ENCODE peak calls at places on chromosomes 6 and 20, in seven cellular contexts. O is A549, C is cardiac muscle cell, F is pancreas, H is body of pancreas, K is left ventricle myocardium inferior, L is DND-41. D is an unnamed sample.

GRCh38 chr6:163001341-163001740 is 273.6 kb downstream of the PACRG start:
- DNase-seq in C (peak; percentile 6), F (no peak), O (no peak), K (no peak), H (no peak), L (no peak), D (peak; percentile 6)

GRCh38 chr20:48761023-48761785 is 66.6 kb downstream of the PREX1 start:
- DNase-seq in O (no peak), K (peak; percentile 39), F (no peak), C (no peak), L (peak; percentile 87), H (no peak), D (no peak)

GRCh38 chr6:149963212-149963461 is 606 bp upstream of the ULBP1 start:
- DNase-seq in K (no peak), O (peak; percentile 71), C (peak; percentile 40), H (peak; percentile 34), F (no peak), L (no peak), D (no peak)

GRCh38 chr20:59219206-59219605 is 55.6 kb downstream of the ZNF831 start:
- DNase-seq in F (no peak), K (no peak), C (no peak), L (no peak), H (peak; percentile 13), O (no peak), D (no peak)

GRCh38 chr6:139175389-139175788 is 40.5 kb downstream of the HECA start:
- DNase-seq in L (no peak), O (no peak), K (no peak), C (no peak), F (no peak), H (no peak), D (no peak)

GRCh38 chr6:91087864-91088263 is 501.0 kb upstream of the MAP3K7 start:
- DNase-seq in C (no peak), O (no peak), K (no peak), L (no peak), H (no peak), F (no peak), D (no peak)

GRCh38 chr6:37049990-37050853 is 44.8 kb downstream of the FGD2 start:
- DNase-seq in H (peak; percentile 36), L (peak; percentile 91), F (no peak), O (no peak), K (peak; percentile 67), C (no peak), D (no peak)

GRCh38 chr20:49400904-49401303 is 81.6 kb downstream of the KCNB1 start:
- DNase-seq in K (no peak), F (no peak), C (peak; percentile 57), L (no peak), O (no peak), H (no peak), D (no peak)

GRCh38 chr20:5731753-5732366 is 18.3 kb upstream of the SHLD1 start:
- DNase-seq in O (no peak), C (peak; percentile 85), H (no peak), F (no peak), K (no peak), L (no peak), D (no peak)

GRCh38 chr6:102853249-102853955 is 1459.9 kb downstream of the GRIK2 start:
- DNase-seq in O (no peak), H (no peak), K (no peak), F (no peak), L (no peak), C (no peak), D (no peak)

GRCh38 chr6:84763397-84764331 is 734 bp downstream of the TBX18 start:
- DNase-seq in K (peak; percentile 64), F (no peak), C (peak; percentile 96), O (peak; percentile 90), L (no peak), H (peak; percentile 38), D (no peak)

GRCh38 chr6:150252714-150253444 is 110.0 kb downstream of the PPP1R14C start:
- DNase-seq in H (no peak), O (no peak), L (no peak), F (no peak), C (no peak), K (no peak), D (no peak)

GRCh38 chr20:57769756-57770155 is 59.9 kb upstream of the PMEPA1 start:
- DNase-seq in L (no peak), C (peak; percentile 61), O (no peak), H (no peak), K (no peak), F (no peak), D (no peak)

GRCh38 chr6:74041420-74041819 is 345.4 kb downstream of the CD109 start:
- DNase-seq in F (no peak), C (no peak), K (no peak), H (no peak), O (no peak), L (no peak), D (no peak)

GRCh38 chr20:35410613-35411012 is 1.2 kb downstream of the UQCC1 start:
- DNase-seq in F (no peak), K (no peak), C (no peak), H (no peak), O (no peak), L (no peak), D (no peak)
- H3K4me3 ChIP-seq in F (no peak overlapping the region), K (peak overlapping the region; percentile 93), C (peak overlapping the region; percentile 97), H (no peak overlapping the region), O (peak overlapping the region; percentile 67), L (peak overlapping the region; percentile 83), D (peak overlapping the region; percentile 83)

DNA sequence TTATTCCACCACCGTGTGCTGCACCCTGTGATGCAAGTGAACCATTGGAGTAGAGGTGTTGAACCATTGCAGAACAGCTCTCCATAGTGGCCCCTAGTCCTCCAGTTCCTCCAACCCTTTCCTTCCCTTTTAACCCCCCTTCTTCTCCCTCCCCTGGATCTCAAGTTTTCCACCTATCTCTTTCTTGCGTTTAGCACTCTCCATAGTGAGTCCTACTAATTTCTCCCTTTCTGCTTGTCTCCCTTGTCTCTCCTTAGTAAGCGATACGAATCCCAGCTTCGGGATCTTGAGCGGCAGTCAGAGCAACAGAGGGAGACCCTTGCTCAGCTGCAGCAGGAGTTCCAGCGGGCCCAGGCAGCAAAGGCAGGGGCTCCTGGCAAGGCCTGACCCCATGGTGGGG is 1.1 kb downstream of the PFDN6 start:
- DNase-seq in O (no peak), F (no peak), C (no peak), H (no peak), K (no peak), L (no peak), D (no peak)
- H3K4me3 ChIP-seq in O (peak overlapping the region; percentile 81), F (peak overlapping the region; percentile 63), C (peak overlapping the region; percentile 74), H (no peak overlapping the region), K (peak overlapping the region; percentile 83), L (peak overlapping the region; percentile 75), D (peak overlapping the region; percentile 100)

GRCh38 chr20:17227669-17228623 is 1.1 kb downstream of the PCSK2 start:
- DNase-seq in O (no peak), C (peak; percentile 3), K (no peak), F (no peak), H (peak; percentile 6), L (no peak), D (no peak)
- H3K4me3 ChIP-seq in O (no peak overlapping the region), C (no peak overlapping the region), K (peak overlapping the region; percentile 56), F (no peak overlapping the region), H (no peak overlapping the region), L (no peak overlapping the region), D (no peak overlapping the region)

DNA sequence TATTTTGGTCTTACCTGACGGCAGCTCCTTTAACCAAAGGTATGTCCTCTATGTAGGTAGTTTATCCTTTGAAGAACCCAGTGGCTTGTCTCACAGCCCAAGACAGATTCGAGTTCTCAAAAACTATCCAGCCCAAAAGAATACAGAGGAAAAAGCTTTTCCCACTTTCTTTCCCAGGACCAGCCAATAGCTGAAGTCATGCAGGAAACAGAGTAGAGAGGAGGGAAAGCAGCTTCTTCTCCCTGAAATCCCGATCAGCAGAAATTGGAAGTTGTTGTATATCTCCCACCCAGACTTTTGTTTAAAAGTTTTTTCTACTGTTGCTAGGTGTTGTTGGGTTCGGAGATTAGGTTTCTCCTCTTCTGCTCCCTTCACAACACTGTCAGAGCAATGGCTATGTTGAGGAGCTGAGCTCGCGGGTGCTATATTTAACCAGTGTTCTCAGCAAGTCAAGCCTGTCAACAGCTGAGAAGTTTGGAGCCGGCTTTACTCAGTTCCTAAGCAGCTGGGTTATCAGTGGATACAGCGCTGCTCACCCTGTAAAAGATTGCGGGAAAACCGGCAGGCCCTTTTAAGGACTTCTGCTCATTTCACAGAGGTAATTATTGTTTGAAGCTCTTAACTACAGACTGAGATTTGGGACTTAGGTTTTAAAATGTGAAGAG is at the start of gene FILIP1:
- DNase-seq in C (peak; percentile 77), O (peak; percentile 75), K (peak; percentile 59), F (peak; percentile 56), H (peak; percentile 80), L (no peak), D (no peak)
- H3K4me3 ChIP-seq in C (peak within 1 kb of the TSS; percentile 64), O (peak within 1 kb of the TSS; percentile 43), K (peak within 1 kb of the TSS; percentile 71), F (peak within 1 kb of the TSS; percentile 18), H (no peak within 1 kb of the TSS), L (no peak within 1 kb of the TSS), D (no peak within 1 kb of the TSS)

D was measured in LNCaP clone FGC.